ENCODE peak calls at places on chromosomes 6 and 20, in nine cellular contexts. X is colonic mucosa, N is foreskin fibroblast, B is astrocyte of the spinal cord, K is BE2C, A is pancreas, S is brain microvascular endothelial cell, W is A549, Q is stomach. H is an unnamed sample.
A peak's percentile ranks its signal among the peaks of the same experiment; 100 is the strongest.

GRCh38 chr20:61436674-61437279 is 184.7 kb downstream of the CDH4 start:
- DNase-seq in X (no peak), N (peak; percentile 29), B (peak; percentile 95), K (no peak), A (no peak), S (no peak), W (peak; percentile 32), Q (no peak), H (no peak)

GRCh38 chr20:41889125-41889870 is 271.1 kb upstream of the CHD6 start:
- DNase-seq in X (no peak), N (no peak), B (peak; percentile 12), K (peak; percentile 49), A (no peak), S (no peak), W (peak; percentile 20), Q (no peak), H (no peak)

GRCh38 chr6:22653980-22654610 is 84.7 kb downstream of the HDGFL1 start:
- DNase-seq in X (no peak), N (no peak), B (no peak), K (no peak), A (no peak), S (no peak), W (no peak), Q (no peak), H (no peak)

GRCh38 chr20:56630506-56631317 is 1.6 kb downstream of the TFAP2C start:
- DNase-seq in X (peak; percentile 20), N (peak; percentile 26), B (peak; percentile 67), K (no peak), A (no peak), S (no peak), W (peak; percentile 50), Q (no peak), H (peak; percentile 24)

GRCh38 chr6:15063253-15063853 is 182.5 kb upstream of the JARID2 start:
- DNase-seq in X (no peak), N (peak; percentile 10), B (no peak), K (no peak), A (peak; percentile 32), S (peak; percentile 80), W (no peak), Q (no peak), H (no peak)

GRCh38 chr6:56899311-56899710 is 55.6 kb upstream of the BEND6 start:
- DNase-seq in X (peak; percentile 24), N (peak; percentile 56), B (peak; percentile 60), K (no peak), A (no peak), S (no peak), W (no peak), Q (no peak), H (peak; percentile 74)

GRCh38 chr20:9427977-9428607 is 86.3 kb upstream of the LAMP5 start:
- DNase-seq in X (no peak), N (no peak), B (no peak), K (no peak), A (no peak), S (no peak), W (no peak), Q (no peak), H (no peak)

GRCh38 chr6:166786704-166787293 is 159.7 kb upstream of the RPS6KA2 start:
- DNase-seq in X (peak; percentile 27), N (peak; percentile 41), B (peak; percentile 67), K (peak; percentile 46), A (no peak), S (peak; percentile 56), W (peak; percentile 63), Q (no peak), H (peak; percentile 51)

GRCh38 chr6:159107451-159108260 is 61.5 kb upstream of the FNDC1 start:
- DNase-seq in X (peak; percentile 24), N (no peak), B (no peak), K (peak; percentile 28), A (no peak), S (no peak), W (no peak), Q (peak; percentile 32), H (no peak)

GRCh38 chr20:11304811-11305210 is 612.9 kb upstream of the BTBD3 start:
- DNase-seq in X (no peak), N (no peak), B (no peak), K (no peak), A (no peak), S (no peak), W (no peak), Q (no peak), H (no peak)

GRCh38 chr6:134938896-134939295 is 11.0 kb downstream of the ALDH8A1 start:
- DNase-seq in X (no peak), N (no peak), B (no peak), K (no peak), A (no peak), S (no peak), W (no peak), Q (no peak), H (no peak)

GRCh38 chr6:49849121-49849907 is 17.0 kb downstream of the CRISP1 start:
- DNase-seq in X (no peak), N (peak; percentile 0), B (peak; percentile 62), K (no peak), A (no peak), S (peak; percentile 9), W (peak; percentile 46), Q (no peak), H (peak; percentile 7)

GRCh38 chr20:59777814-59778575 is 155.4 kb downstream of the SYCP2 start:
- DNase-seq in X (peak; percentile 9), N (no peak), B (no peak), K (no peak), A (no peak), S (no peak), W (no peak), Q (peak; percentile 20), H (no peak)

GRCh38 chr20:51022227-51022802 is 592 bp downstream of the KCNG1 start:
- DNase-seq in X (no peak), N (no peak), B (no peak), K (no peak), A (no peak), S (no peak), W (no peak), Q (no peak), H (no peak)

GRCh38 chr6:16001158-16001557 is 127.7 kb upstream of the MYLIP start:
- DNase-seq in X (no peak), N (no peak), B (no peak), K (no peak), A (no peak), S (no peak), W (no peak), Q (no peak), H (no peak)

GRCh38 chr20:58308290-58308679 is 1.2 kb upstream of the RAB22A start:
- DNase-seq in X (peak; percentile 21), N (no peak), B (no peak), K (no peak), A (no peak), S (no peak), W (no peak), Q (no peak), H (no peak)

GRCh38 chr20:59322813-59323469 is 22.5 kb downstream of the EDN3 start:
- DNase-seq in X (no peak), N (peak; percentile 9), B (no peak), K (no peak), A (no peak), S (no peak), W (no peak), Q (no peak), H (no peak)

DNA sequence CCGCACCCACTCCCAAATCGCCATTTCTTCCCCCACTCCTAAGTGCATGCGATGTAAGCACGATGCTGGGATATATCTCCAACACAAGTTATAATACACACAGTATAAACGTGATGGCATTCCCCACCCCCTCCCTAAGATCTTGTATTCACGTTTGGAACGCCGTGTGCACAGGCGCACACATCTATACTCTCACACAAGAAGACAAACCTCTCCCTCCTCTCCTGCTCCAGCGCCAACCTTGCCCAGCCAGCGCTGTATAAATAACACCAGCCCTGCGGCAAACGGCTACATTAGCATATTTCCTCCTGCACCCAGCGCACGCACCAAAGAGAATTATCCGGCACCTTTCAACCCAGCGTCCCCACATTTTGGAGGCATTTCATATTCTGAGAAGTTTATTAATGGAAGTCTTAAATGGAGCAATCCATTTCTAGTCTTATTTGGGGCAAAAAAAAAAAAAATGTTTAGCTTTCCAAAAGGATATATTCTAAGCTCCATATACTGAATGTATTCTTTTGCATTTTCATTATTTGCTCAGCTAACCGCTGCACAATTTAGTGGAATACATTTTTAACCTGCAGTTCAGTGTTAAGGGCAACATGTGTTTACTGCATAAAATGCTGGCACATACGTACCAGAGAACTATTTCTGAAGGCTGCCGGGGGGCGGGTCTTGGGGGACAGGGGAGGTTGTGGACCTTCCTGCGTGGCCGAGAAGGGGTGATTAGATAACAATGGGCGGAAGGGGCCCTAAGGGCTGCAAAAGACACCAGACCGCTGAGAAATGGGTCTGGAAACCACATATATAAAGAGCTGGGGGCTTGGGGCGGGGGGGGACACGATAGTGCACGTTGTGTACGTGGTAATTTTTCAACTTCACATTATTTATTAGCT is 1.1 kb upstream of the SLC22A23 start:
- DNase-seq in X (peak; percentile 79), N (no peak), B (peak; percentile 29), K (no peak), A (peak; percentile 55), S (no peak), W (peak; percentile 63), Q (peak; percentile 77), H (peak; percentile 77)
- H3K4me3 ChIP-seq in X (peak overlapping the region; percentile 70), N (peak overlapping the region; percentile 38), B (peak overlapping the region; percentile 40), K (no peak overlapping the region), A (peak overlapping the region; percentile 69), S (peak overlapping the region; percentile 53), W (peak overlapping the region; percentile 95), Q (peak overlapping the region; percentile 67), H (peak overlapping the region; percentile 68)

GRCh38 chr6:42010185-42010872 is 40.0 kb upstream of the TAF8 start:
- DNase-seq in X (no peak), N (no peak), B (no peak), K (no peak), A (no peak), S (no peak), W (no peak), Q (peak; percentile 21), H (no peak)
- H3K4me3 ChIP-seq in X (no peak overlapping the region), N (no peak overlapping the region), B (no peak overlapping the region), K (no peak overlapping the region), A (no peak overlapping the region), S (no peak overlapping the region), W (no peak overlapping the region), Q (no peak overlapping the region), H (no peak overlapping the region)

DNA sequence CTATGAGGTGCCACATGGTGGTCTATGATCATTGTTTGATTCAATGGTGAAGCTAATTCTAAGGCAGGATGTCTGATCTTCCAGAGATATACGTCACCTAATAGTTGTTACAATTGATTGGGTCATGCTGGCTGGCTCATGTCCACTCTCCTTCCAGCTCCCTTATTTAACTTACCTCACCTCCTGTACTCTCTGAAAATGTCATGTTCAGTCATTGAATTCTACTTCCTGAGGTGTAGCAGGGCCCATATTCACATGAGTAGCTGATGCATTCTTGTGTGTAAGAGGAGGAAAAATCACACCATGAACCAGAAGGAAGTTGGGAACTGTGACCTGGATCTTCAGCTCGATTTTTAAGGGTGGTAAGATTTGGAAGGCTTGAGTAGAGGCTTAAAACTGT is 795.8 kb downstream of the QKI start:
- DNase-seq in X (no peak), N (no peak), B (no peak), K (no peak), A (no peak), S (no peak), W (no peak), Q (no peak), H (no peak)
- H3K4me3 ChIP-seq in X (no peak overlapping the region), N (no peak overlapping the region), B (no peak overlapping the region), K (no peak overlapping the region), A (no peak overlapping the region), S (no peak overlapping the region), W (no peak overlapping the region), Q (no peak overlapping the region), H (no peak overlapping the region)

DNA sequence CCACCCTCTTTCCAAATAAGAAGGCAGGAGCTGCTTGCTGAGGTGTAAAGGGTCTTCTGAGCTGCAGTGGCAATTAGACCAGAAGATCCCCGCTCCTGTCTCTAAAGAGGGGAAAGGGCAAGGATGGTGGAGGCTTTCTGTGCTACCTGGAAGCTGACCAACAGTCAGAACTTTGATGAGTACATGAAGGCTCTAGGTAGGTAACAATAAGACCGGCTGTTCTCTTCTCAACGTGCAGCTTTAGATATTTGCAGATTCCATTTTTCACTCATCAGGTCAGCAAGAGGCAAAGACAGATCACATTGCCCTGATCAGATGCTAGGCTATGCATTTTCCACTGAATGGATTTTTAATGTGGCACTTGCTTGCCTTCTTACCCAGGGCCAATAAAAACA is at the start of gene FABP7:
- DNase-seq in X (no peak), N (no peak), B (no peak), K (no peak), A (no peak), S (no peak), W (no peak), Q (no peak), H (no peak)
- H3K4me3 ChIP-seq in X (no peak within 1 kb of the TSS), N (no peak within 1 kb of the TSS), B (no peak within 1 kb of the TSS), K (no peak within 1 kb of the TSS), A (no peak within 1 kb of the TSS), S (no peak within 1 kb of the TSS), W (no peak within 1 kb of the TSS), Q (no peak within 1 kb of the TSS), H (no peak within 1 kb of the TSS)